ENCODE peak calls at places on chromosome 11, in four cellular contexts. A is AG04450, J is tibial nerve, L is ovary. G is an unnamed sample.

GRCh38 chr11:129191649-129192048 is 476 bp downstream of the ARHGAP32 start:
- DNase-seq in A (no peak), L (no peak), J (no peak), G (no peak)

GRCh38 chr11:130435671-130436070 is 7.3 kb upstream of the ADAMTS8 start:
- DNase-seq in L (no peak), J (no peak), A (no peak), G (no peak)

GRCh38 chr11:94332814-94333213 is 28.4 kb downstream of the IZUMO1R start:
- DNase-seq in J (no peak), A (no peak), L (no peak), G (no peak)

GRCh38 chr11:77211040-77211451 is 83.0 kb downstream of the MYO7A start:
- DNase-seq in L (no peak), J (no peak), A (no peak), G (no peak)

GRCh38 chr11:76248210-76248609 is 41.9 kb upstream of the WNT11 start:
- DNase-seq in L (no peak), A (no peak), J (no peak), G (no peak)

GRCh38 chr11:61021661-61022212 is 50.3 kb downstream of the CD6 start:
- DNase-seq in J (no peak), A (no peak), L (no peak), G (no peak)

GRCh38 chr11:10351768-10352641 is 47.1 kb downstream of the ADM start:
- DNase-seq in A (peak), L (peak), J (no peak), G (no peak)

GRCh38 chr11:65634140-65634436 is 3.8 kb upstream of the SIPA1 start:
- DNase-seq in L (no peak), J (no peak), A (no peak), G (no peak)

GRCh38 chr11:33659370-33660139 is 41.1 kb downstream of the C11orf91 start:
- DNase-seq in J (no peak), A (no peak), L (no peak), G (no peak)

GRCh38 chr11:86162257-86162656 is 82.3 kb upstream of the EED start:
- DNase-seq in A (peak), J (peak), L (peak), G (peak)

GRCh38 chr11:125085301-125086081 is 22.4 kb downstream of the SLC37A2 start:
- DNase-seq in L (no peak), J (no peak), A (no peak), G (no peak)
- TF ChIP-seq CTCF in L (no peak), J (no peak), A (no peak), G (no peak)

DNA sequence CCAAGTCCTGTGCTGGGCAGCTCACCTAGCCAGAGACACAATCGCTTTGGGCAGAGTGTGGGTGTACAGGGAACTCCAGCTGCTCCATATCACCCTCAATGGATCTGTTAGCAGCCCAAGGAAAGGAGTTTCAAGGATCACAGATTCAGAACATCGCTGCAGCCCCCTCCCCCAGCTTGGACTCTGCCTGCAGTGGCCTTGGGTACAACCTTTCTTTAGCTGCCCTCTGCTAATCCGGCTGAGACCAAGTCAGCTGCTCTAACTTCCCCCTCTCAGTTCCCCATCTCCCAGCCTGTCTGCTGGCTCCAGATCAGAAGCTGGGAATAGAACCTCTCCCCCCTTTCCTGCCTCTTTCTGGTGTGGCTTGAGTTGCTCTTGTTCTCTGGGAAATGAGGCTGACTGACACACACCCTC is 1.3 kb downstream of the TMEM86A start:
- DNase-seq in A (no peak), L (peak), J (peak), G (no peak)
- H3K4me3 ChIP-seq in A (no peak), L (peak), J (peak), G (peak)

GRCh38 chr11:114090976-114091375 is 31.5 kb downstream of the ZBTB16 start:
- DNase-seq in J (no peak), A (no peak), L (no peak), G (no peak)

GRCh38 chr11:114089748-114090147 is 30.2 kb downstream of the ZBTB16 start:
- DNase-seq in L (no peak), A (no peak), J (no peak), G (no peak)

GRCh38 chr11:114091791-114092397 is 32.4 kb downstream of the ZBTB16 start:
- DNase-seq in J (no peak), A (no peak), L (no peak), G (no peak)

GRCh38 chr11:114088836-114089235 is 29.3 kb downstream of the ZBTB16 start:
- DNase-seq in J (no peak), L (no peak), A (no peak), G (peak)

DNA sequence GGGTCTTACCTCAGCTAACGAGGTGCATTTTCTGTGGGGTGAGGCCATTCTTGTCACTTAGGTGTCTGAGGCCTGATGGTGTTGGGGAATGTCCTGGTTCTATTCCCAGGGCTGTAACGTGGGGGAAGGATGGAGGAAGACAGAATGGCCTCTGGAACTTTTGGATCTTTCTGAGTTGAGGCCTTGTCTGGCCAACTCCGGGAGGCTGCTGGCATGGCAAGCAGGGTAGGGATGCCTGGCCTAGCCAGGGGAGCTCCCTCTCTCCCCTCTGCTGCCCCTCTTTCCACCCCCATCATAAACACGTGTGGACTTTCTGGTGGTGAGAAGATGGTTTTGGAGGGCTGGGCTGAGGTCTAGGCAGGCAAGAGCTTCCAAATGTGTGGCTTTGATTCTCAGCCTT is 30.7 kb downstream of the ZBTB16 start:
- DNase-seq in J (no peak), L (no peak), A (no peak), G (no peak)
- H3K27ac ChIP-seq in J (peak), L (peak), A (no peak), G (peak)

GRCh38 chr11:69797156-69797555 is 22.0 kb upstream of the FGF4 start:
- DNase-seq in A (no peak), J (no peak), L (no peak), G (no peak)
- TF ChIP-seq CTCF in A (no peak), J (no peak), L (no peak), G (no peak)

DNA sequence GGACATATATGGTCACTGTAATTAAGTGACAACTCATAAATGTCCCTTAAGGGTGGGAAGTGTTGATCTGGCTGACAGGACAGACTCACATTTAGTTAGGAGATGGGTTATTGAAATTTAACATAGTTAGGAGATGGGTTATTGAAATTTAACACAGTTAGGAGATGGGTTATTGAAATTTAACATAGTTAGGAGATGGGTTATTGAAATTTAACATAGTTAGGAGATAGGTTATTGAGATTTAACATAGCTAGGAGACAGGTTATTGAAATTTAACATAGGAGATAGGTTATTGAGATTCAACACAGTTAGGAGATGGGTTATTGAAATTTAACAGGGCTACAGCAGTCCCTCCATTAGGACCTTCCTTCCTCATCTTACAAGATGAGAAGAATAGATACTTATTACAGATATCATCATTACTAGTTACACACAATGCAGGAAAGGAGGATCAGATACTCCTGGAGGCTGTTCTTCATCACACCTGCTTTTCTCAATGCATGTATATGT is 98.5 kb downstream of the MTNR1B start:
- DNase-seq in L (no peak), J (no peak), A (no peak), G (no peak)
- H3K4me3 ChIP-seq in L (no peak), J (no peak), A (no peak), G (no peak)

GRCh38 chr11:118895093-118896039 is 11.7 kb downstream of the CXCR5 start:
- DNase-seq in A (no peak), J (no peak), L (peak), G (no peak)
- H3K27ac ChIP-seq in A (peak), J (peak), L (no peak), G (no peak)

G was measured in dorsolateral prefrontal cortex.